ENCODE peak calls at places on chromosome 16, in nine cellular contexts. E, P, M, C, Z, Y, O, S and F are unnamed samples.

GRCh38 chr16:85640254-85640558 is 27.1 kb downstream of the GSE1 start:
- DNase-seq in E (no peak), P (no peak), M (no peak), C (no peak), Z (no peak), Y (no peak), O (no peak), S (no peak), F (no peak)

GRCh38 chr16:30567160-30567990 is 4.1 kb downstream of the ZNF688 start:
- DNase-seq in E (no peak), P (no peak), M (no peak), C (no peak), Z (no peak), Y (no peak), O (no peak), S (no peak), F (no peak)

GRCh38 chr16:59342669-59343068 is 608.6 kb upstream of the GOT2 start:
- DNase-seq in E (no peak), P (no peak), M (no peak), C (no peak), Z (no peak), Y (no peak), O (no peak), S (no peak), F (no peak)

GRCh38 chr16:17215306-17215705 is 255.5 kb downstream of the XYLT1 start:
- DNase-seq in E (no peak), P (no peak), M (no peak), C (no peak), Z (no peak), Y (no peak), O (no peak), S (no peak), F (no peak)

GRCh38 chr16:49333268-49333597 is 40.4 kb upstream of the C16orf78 start:
- DNase-seq in E (no peak), P (no peak), M (no peak), C (no peak), Z (no peak), Y (peak; percentile 28), O (no peak), S (no peak), F (no peak)

GRCh38 chr16:56348168-56349085 is 76.9 kb downstream of the AMFR start:
- DNase-seq in E (no peak), P (peak; percentile 60), M (no peak), C (no peak), Z (no peak), Y (no peak), O (no peak), S (no peak), F (no peak)

GRCh38 chr16:21162661-21163151 is 4.2 kb downstream of the LDAF1 start:
- DNase-seq in E (no peak), P (peak; percentile 67), M (peak; percentile 65), C (peak; percentile 77), Z (peak; percentile 62), Y (no peak), O (peak; percentile 18), S (peak; percentile 62), F (no peak)

GRCh38 chr16:23496826-23497542 is 13.3 kb downstream of the GGA2 start:
- DNase-seq in E (peak; percentile 50), P (no peak), M (peak; percentile 20), C (no peak), Z (no peak), Y (peak; percentile 68), O (peak; percentile 57), S (no peak), F (no peak)

GRCh38 chr16:76268824-76269223 is 8.4 kb upstream of the CNTNAP4 start:
- DNase-seq in E (no peak), P (no peak), M (no peak), C (no peak), Z (no peak), Y (no peak), O (no peak), S (no peak), F (no peak)

GRCh38 chr16:66605177-66605999 is 884 bp downstream of the CMTM3 start:
- DNase-seq in E (no peak), P (peak; percentile 85), M (peak; percentile 18), C (peak; percentile 83), Z (peak; percentile 81), Y (no peak), O (peak; percentile 29), S (peak; percentile 74), F (no peak)

GRCh38 chr16:69100046-69100765 is 5.2 kb upstream of the HAS3 start:
- DNase-seq in E (no peak), P (no peak), M (no peak), C (no peak), Z (no peak), Y (no peak), O (no peak), S (no peak), F (no peak)

GRCh38 chr16:27795992-27796614 is 246.2 kb downstream of the KATNIP start:
- DNase-seq in E (no peak), P (no peak), M (peak; percentile 40), C (no peak), Z (peak; percentile 34), Y (no peak), O (peak; percentile 38), S (peak; percentile 41), F (no peak)

DNA sequence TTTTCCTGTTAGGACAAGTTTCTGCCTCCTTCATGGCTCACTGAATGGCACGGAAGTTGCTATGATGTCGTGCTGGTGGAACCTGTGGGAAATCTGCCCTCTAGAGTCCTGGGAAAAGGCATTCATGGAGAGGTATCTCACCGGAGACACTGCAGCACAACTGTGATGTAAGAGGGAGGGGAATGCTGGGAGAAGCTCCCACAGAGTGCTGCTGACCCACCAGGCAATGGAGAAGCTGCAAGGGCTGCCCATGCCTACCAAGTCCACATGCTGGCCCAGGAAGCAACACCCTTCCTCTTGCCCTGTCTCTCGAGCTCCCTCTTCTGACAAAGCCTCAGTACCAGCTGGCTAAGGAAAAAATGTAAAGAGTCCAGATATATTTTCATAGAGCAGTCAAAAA is 45.2 kb upstream of the SLC5A11 start:
- DNase-seq in E (no peak), P (no peak), M (peak; percentile 33), C (no peak), Z (no peak), Y (no peak), O (no peak), S (no peak), F (no peak)
- H3K36me3 ChIP-seq in E (peaks cover 3% of the 10 kb centered on the region), P (peaks cover 96% of the 10 kb centered on the region), M (peaks cover 22% of the 10 kb centered on the region), C (peaks cover 49% of the 10 kb centered on the region), Z (peaks cover 39% of the 10 kb centered on the region), Y (peaks cover 100% of the 10 kb centered on the region), O (peaks cover 5% of the 10 kb centered on the region), S (peaks cover 100% of the 10 kb centered on the region), F (peaks cover 99% of the 10 kb centered on the region)

GRCh38 chr16:88591577-88592021 is 21.4 kb downstream of the ZC3H18 start:
- DNase-seq in E (no peak), P (peak; percentile 74), M (no peak), C (peak; percentile 74), Z (peak; percentile 34), Y (peak; percentile 72), O (no peak), S (peak; percentile 31), F (peak; percentile 93)

GRCh38 chr16:88593064-88593463 is 22.9 kb downstream of the ZC3H18 start:
- DNase-seq in E (no peak), P (no peak), M (no peak), C (no peak), Z (no peak), Y (no peak), O (no peak), S (no peak), F (no peak)

GRCh38 chr16:88595101-88595500 is 24.9 kb downstream of the ZC3H18 start:
- DNase-seq in E (no peak), P (no peak), M (no peak), C (no peak), Z (peak; percentile 34), Y (no peak), O (no peak), S (peak; percentile 39), F (no peak)

GRCh38 chr16:88593910-88594309 is 23.7 kb downstream of the ZC3H18 start:
- DNase-seq in E (no peak), P (no peak), M (no peak), C (no peak), Z (no peak), Y (no peak), O (no peak), S (no peak), F (no peak)

DNA sequence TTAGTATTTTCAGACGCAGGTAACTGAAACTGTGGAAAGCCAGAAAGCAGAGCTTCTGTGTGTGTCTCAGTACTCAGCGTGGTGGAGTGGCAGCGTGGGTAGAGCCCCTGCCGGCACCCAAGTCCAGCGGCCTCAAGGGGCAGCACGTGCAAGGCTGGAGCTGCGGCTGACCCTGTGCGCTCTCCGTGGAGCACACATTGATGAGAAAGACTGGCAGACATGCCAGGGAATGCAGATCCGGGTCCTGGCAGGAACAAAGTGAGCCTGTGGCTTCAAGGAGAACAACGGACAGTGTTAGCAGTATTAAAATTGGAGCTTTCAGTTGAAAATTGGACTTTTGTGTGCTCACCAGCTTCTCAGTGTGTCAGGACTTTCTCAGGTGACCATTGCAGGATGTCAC is 23.3 kb downstream of the ZC3H18 start:
- DNase-seq in E (no peak), P (no peak), M (no peak), C (no peak), Z (peak; percentile 37), Y (no peak), O (no peak), S (peak; percentile 29), F (no peak)
- H3K36me3 ChIP-seq in E (no peaks in the 10 kb centered on the region), P (peaks cover 30% of the 10 kb centered on the region), M (peaks cover 13% of the 10 kb centered on the region), C (peaks cover 29% of the 10 kb centered on the region), Z (peaks cover 3% of the 10 kb centered on the region), Y (peaks cover 20% of the 10 kb centered on the region), O (no peaks in the 10 kb centered on the region), S (peaks cover 32% of the 10 kb centered on the region), F (peaks cover 42% of the 10 kb centered on the region)

GRCh38 chr16:70495425-70496182 is 27.8 kb downstream of the COG4 start:
- DNase-seq in E (no peak), P (no peak), M (no peak), C (no peak), Z (no peak), Y (no peak), O (no peak), S (no peak), F (no peak)

GRCh38 chr16:70493863-70494770 is 29.2 kb downstream of the COG4 start:
- DNase-seq in E (no peak), P (no peak), M (no peak), C (no peak), Z (no peak), Y (no peak), O (no peak), S (no peak), F (no peak)

GRCh38 chr16:70494777-70495176 is 28.6 kb downstream of the COG4 start:
- DNase-seq in E (no peak), P (no peak), M (no peak), C (no peak), Z (no peak), Y (no peak), O (no peak), S (no peak), F (no peak)

GRCh38 chr16:70496513-70496912 is 26.8 kb downstream of the COG4 start:
- DNase-seq in E (no peak), P (no peak), M (no peak), C (no peak), Z (no peak), Y (no peak), O (no peak), S (no peak), F (no peak)
- H3K36me3 ChIP-seq in E (no peaks in the 10 kb centered on the region), P (peaks cover 83% of the 10 kb centered on the region), M (peaks cover 17% of the 10 kb centered on the region), C (peaks cover 36% of the 10 kb centered on the region), Z (peaks cover 31% of the 10 kb centered on the region), Y (peaks cover 38% of the 10 kb centered on the region), O (no peaks in the 10 kb centered on the region), S (peaks cover 91% of the 10 kb centered on the region), F (peaks cover 66% of the 10 kb centered on the region)

DNA sequence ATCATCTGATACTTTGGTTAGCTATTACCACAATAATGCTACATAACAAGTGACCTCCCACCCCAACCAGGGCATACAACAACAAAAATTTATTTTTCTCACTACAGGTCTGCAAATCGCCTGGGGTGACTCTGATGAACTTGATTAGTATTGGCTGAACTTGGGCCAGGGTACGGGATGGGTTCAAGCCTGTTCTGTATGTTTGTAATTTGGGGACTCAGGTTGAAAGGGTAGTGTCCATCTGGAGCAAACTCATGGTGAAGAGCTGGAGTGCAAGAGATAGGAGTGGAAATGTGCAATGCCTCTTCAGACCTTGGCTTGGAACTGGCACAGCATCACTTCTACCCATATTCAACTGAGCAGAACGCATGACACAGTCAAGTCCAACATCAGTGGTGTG is 16.3 kb upstream of the NKD1 start:
- DNase-seq in E (peak; percentile 12), P (no peak), M (no peak), C (no peak), Z (peak; percentile 2), Y (peak; percentile 11), O (no peak), S (no peak), F (peak; percentile 75)
- H3K36me3 ChIP-seq in E (no peaks in the 10 kb centered on the region), P (no peaks in the 10 kb centered on the region), M (no peaks in the 10 kb centered on the region), C (no peaks in the 10 kb centered on the region), Z (no peaks in the 10 kb centered on the region), Y (no peaks in the 10 kb centered on the region), O (no peaks in the 10 kb centered on the region), S (no peaks in the 10 kb centered on the region), F (no peaks in the 10 kb centered on the region)